ENCODE peak calls at places on chromosomes 13 and 19, in four cellular contexts. R is SK-N-SH, G is HepG2, I is GM12878. W is an unnamed sample.

GRCh38 chr13:77429320-77430142 is 102.6 kb upstream of the MYCBP2 start:
- DNase-seq in R (no peak), I (peak; percentile 93), G (no peak), W (no peak)

GRCh38 chr19:14577885-14578427 is 4.9 kb upstream of the CLEC17A start:
- DNase-seq in R (peak; percentile 15), I (peak; percentile 53), G (no peak), W (no peak)

GRCh38 chr13:27339299-27339698 is 68.7 kb downstream of the RASL11A start:
- DNase-seq in I (no peak), R (peak; percentile 61), G (peak; percentile 60), W (peak; percentile 69)

GRCh38 chr13:40789275-40790231 is at the start of gene SLC25A15:
- DNase-seq in G (peak; percentile 67), R (peak; percentile 97), I (no peak), W (peak; percentile 78)

GRCh38 chr13:37134411-37135041 is 29.1 kb upstream of the CSNK1A1L start:
- DNase-seq in I (no peak), G (no peak), R (no peak), W (no peak)

GRCh38 chr13:110010433-110011135 is 224.2 kb upstream of the IRS2 start:
- DNase-seq in G (no peak), R (no peak), I (no peak), W (no peak)

GRCh38 chr13:44378277-44378676 is 4.7 kb downstream of the SERP2 start:
- DNase-seq in G (no peak), R (no peak), I (no peak), W (no peak)

GRCh38 chr13:113216165-113217056 is 7.0 kb downstream of the CUL4A start:
- DNase-seq in R (no peak), G (peak; percentile 45), I (no peak), W (no peak)

GRCh38 chr13:107968470-107968869 is 246.9 kb downstream of the LIG4 start:
- DNase-seq in G (no peak), R (no peak), I (no peak), W (no peak)

GRCh38 chr19:55487884-55488687 is at the start of gene SSC5D:
- DNase-seq in G (no peak), I (no peak), R (peak; percentile 78), W (peak; percentile 29)

GRCh38 chr13:45718992-45719391 is 16.9 kb downstream of the CBY2 start:
- DNase-seq in I (no peak), R (no peak), G (no peak), W (no peak)

GRCh38 chr19:41325947-41326706 is 16.2 kb downstream of the CCDC97 start:
- DNase-seq in R (peak; percentile 81), I (no peak), G (peak; percentile 56), W (no peak)

GRCh38 chr13:25170554-25171107 is 1.5 kb downstream of the AMER2 start:
- DNase-seq in R (peak; percentile 50), I (no peak), G (no peak), W (no peak)

GRCh38 chr19:38736413-38737280 is 7.6 kb downstream of the CAPN12 start:
- DNase-seq in G (no peak), R (peak; percentile 93), I (peak; percentile 17), W (no peak)

GRCh38 chr13:48531416-48532145 is 1.3 kb downstream of the RCBTB2 start:
- DNase-seq in R (no peak), G (peak; percentile 13), I (peak; percentile 38), W (peak; percentile 24)

GRCh38 chr13:48437381-48437780 is 24.5 kb upstream of the LPAR6 start:
- DNase-seq in R (no peak), G (no peak), I (no peak), W (no peak)

GRCh38 chr13:51292000-51292550 is 47.4 kb upstream of the SERPINE3 start:
- DNase-seq in I (no peak), G (no peak), R (no peak), W (no peak)

GRCh38 chr13:42628666-42629065 is 54.7 kb downstream of the TNFSF11 start:
- DNase-seq in G (no peak), R (no peak), I (no peak), W (no peak)

GRCh38 chr13:95073826-95074345 is 227.4 kb downstream of the ABCC4 start:
- DNase-seq in R (no peak), G (no peak), I (no peak), W (no peak)

GRCh38 chr13:67299731-67300130 is 69.6 kb upstream of the PCDH9 start:
- DNase-seq in I (no peak), R (no peak), G (no peak), W (no peak)

GRCh38 chr19:57348136-57348535 is 2.9 kb upstream of the ZNF304 start:
- DNase-seq in G (no peak), R (no peak), I (no peak), W (no peak)

GRCh38 chr19:46718934-46719551 is 2.1 kb upstream of the PRKD2 start:
- DNase-seq in I (peak; percentile 70), R (no peak), G (no peak), W (no peak)

GRCh38 chr13:58476176-58476575 is 844.6 kb downstream of the PCDH17 start:
- DNase-seq in I (no peak), R (no peak), G (no peak), W (no peak)

GRCh38 chr13:40406405-40407138 is 259.9 kb downstream of the FOXO1 start:
- DNase-seq in G (peak; percentile 43), I (no peak), R (no peak), W (no peak)

GRCh38 chr13:62653371-62653770 is 1237.7 kb upstream of the PCDH20 start:
- DNase-seq in R (no peak), G (no peak), I (no peak), W (no peak)

GRCh38 chr13:82356667-82357066 is 1525.6 kb downstream of the SLITRK1 start:
- DNase-seq in I (no peak), R (no peak), G (no peak), W (no peak)

GRCh38 chr13:28117689-28118377 is 17.5 kb upstream of the FLT3 start:
- DNase-seq in I (no peak), G (no peak), R (no peak), W (no peak)

GRCh38 chr13:110415669-110416068 is 108.6 kb downstream of the COL4A2 start:
- DNase-seq in I (no peak), R (no peak), G (peak; percentile 17), W (peak; percentile 3)

GRCh38 chr19:710767-711166 is 2.0 kb downstream of the PALM start:
- DNase-seq in G (no peak), I (no peak), R (no peak), W (no peak)

GRCh38 chr19:708154-709141 is at the start of gene PALM:
- DNase-seq in R (peak; percentile 90), I (no peak), G (peak; percentile 39), W (no peak)

GRCh38 chr19:711224-711623 is 2.5 kb downstream of the PALM start:
- DNase-seq in R (no peak), G (no peak), I (no peak), W (no peak)

GRCh38 chr19:709965-710714 is 1.4 kb downstream of the PALM start:
- DNase-seq in G (no peak), R (peak; percentile 55), I (no peak), W (no peak)

DNA sequence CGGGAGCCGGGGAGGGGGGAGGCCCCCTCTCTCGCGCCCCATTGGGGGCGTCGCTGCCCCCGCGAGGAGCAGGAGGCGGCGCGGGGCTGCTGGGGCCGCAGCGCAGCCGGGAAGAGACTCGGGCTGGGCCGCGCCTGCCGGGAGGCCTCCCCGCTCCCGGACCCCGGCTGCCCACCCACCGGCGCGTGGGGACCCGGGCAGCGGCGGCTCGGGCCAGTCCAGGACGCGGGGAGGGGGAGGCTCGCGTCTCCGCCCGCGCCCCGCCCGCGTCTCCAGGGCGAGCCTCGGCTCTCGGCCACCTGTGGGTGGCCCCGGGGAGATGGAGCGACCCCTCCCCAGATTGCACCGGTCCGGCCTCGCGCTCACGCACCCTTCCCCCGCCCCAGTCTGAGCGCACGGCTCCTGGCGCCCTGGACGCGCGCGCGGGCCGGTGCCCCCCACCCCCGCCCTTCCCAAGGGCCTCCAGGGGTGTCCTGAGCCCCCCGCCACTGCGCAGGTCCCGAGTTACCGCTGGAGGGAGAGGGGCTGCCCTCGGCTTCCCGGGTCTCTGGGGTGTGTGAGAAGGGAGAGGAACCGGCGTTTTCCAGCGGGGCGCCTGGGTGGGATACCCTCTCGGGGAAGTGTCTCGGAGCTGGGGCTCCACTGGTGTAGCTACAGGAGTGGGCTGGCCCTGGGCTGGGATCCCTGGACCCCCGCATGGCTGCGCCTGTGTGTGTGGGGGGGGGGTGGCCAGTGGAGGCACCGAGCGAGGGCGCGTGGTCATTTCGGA is 645 bp downstream of the PALM start:
- DNase-seq in R (peak; percentile 71), I (no peak), G (no peak), W (no peak)
- H3K4me3 ChIP-seq in R (peak overlapping the region; percentile 68), I (no peak overlapping the region), G (peak overlapping the region; percentile 62), W (no peak overlapping the region)

GRCh38 chr19:45405435-45406164 is 731 bp upstream of the PPP1R13L start:
- DNase-seq in I (peak; percentile 30), R (peak; percentile 93), G (peak; percentile 81), W (peak; percentile 70)

GRCh38 chr19:45406165-45406956 is at the start of gene POLR1G:
- DNase-seq in R (peak; percentile 90), G (peak; percentile 81), I (peak; percentile 80), W (peak; percentile 88)

GRCh38 chr19:45403272-45403671 is 1.6 kb downstream of the PPP1R13L start:
- DNase-seq in G (no peak), I (no peak), R (no peak), W (no peak)

GRCh38 chr19:45403781-45404556 is 900 bp downstream of the PPP1R13L start:
- DNase-seq in R (peak; percentile 64), G (peak; percentile 70), I (no peak), W (no peak)

GRCh38 chr19:45404557-45405434 is at the start of gene PPP1R13L:
- DNase-seq in R (peak; percentile 92), I (peak; percentile 32), G (peak; percentile 76), W (no peak)
- TF ChIP-seq POLR2AphosphoS5 in R (no peak), I (no peak), G (peak; percentile 30), W (no peak)

DNA sequence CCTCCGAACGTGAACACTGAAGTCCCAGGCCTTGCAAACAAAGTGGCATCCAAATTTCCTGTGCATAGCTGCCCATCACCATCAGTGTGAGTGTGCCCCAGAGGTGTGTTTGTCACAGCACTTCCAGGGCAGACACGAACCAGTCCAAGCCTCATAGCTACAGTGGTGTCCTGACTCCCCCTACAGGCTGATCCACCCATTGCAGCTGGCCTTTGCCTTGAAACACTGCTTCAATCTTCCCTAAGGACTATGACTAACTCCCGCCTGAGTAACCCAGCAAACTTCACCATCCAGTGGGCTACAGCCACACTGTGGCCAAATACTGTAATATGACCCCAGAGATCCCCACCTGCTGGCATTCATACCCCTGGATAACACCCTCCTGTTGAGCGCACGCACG is 3.9 kb downstream of the ZNF266 start:
- DNase-seq in G (no peak), R (peak; percentile 59), I (no peak), W (no peak)
- TF ChIP-seq GABPA in G (no peak), R (no peak), I (no peak), W (no peak)

GRCh38 chr13:99415014-99415650 is 86.1 kb upstream of the TM9SF2 start:
- DNase-seq in R (no peak), I (no peak), G (no peak), W (peak; percentile 43)
- H3K4me3 ChIP-seq in R (no peak overlapping the region), I (no peak overlapping the region), G (no peak overlapping the region), W (no peak overlapping the region)

W was measured in HL-60.